ENCODE peak calls at places on chromosome 22, in four cellular contexts. One of them, this sample, is unnamed.

GRCh38 chr22:24703101-24703500 is 71.4 kb downstream of the PIWIL3 start:
- DNase-seq in CD8-positive, alpha-beta T cell: no peak
- DNase-seq in tibial nerve: no peak
- DNase-seq in fibroblast of mammary gland: peak
- DNase-seq in this sample: no peak

GRCh38 chr22:48103126-48103875 is 1340.9 kb downstream of the TBC1D22A start:
- DNase-seq in tibial nerve: no peak
- DNase-seq in CD8-positive, alpha-beta T cell: no peak
- DNase-seq in fibroblast of mammary gland: no peak
- DNase-seq in this sample: no peak

GRCh38 chr22:43723816-43724215 is 88.3 kb downstream of the EFCAB6 start:
- DNase-seq in tibial nerve: no peak
- DNase-seq in CD8-positive, alpha-beta T cell: no peak
- DNase-seq in fibroblast of mammary gland: peak
- DNase-seq in this sample: no peak

GRCh38 chr22:23117890-23118646 is 23.7 kb downstream of the RSPH14 start:
- DNase-seq in fibroblast of mammary gland: no peak
- DNase-seq in CD8-positive, alpha-beta T cell: no peak
- DNase-seq in tibial nerve: no peak
- DNase-seq in this sample: no peak

GRCh38 chr22:23397008-23397617 is 183.0 kb downstream of the IGLL1 start:
- DNase-seq in CD8-positive, alpha-beta T cell: no peak
- DNase-seq in tibial nerve: no peak
- DNase-seq in fibroblast of mammary gland: no peak
- DNase-seq in this sample: no peak

GRCh38 chr22:49869091-49869830 is 15.6 kb downstream of the ZBED4 start:
- DNase-seq in fibroblast of mammary gland: no peak
- DNase-seq in tibial nerve: no peak
- DNase-seq in CD8-positive, alpha-beta T cell: no peak
- DNase-seq in this sample: no peak

GRCh38 chr22:23820748-23821211 is 18.0 kb downstream of the DERL3 start:
- DNase-seq in CD8-positive, alpha-beta T cell: no peak
- DNase-seq in tibial nerve: no peak
- DNase-seq in fibroblast of mammary gland: no peak
- DNase-seq in this sample: no peak

GRCh38 chr22:30877662-30878515 is 90.7 kb downstream of the MORC2 start:
- DNase-seq in fibroblast of mammary gland: peak
- DNase-seq in CD8-positive, alpha-beta T cell: no peak
- DNase-seq in tibial nerve: no peak
- DNase-seq in this sample: no peak

GRCh38 chr22:30552719-30553118 is 6.2 kb upstream of the SEC14L6 start:
- DNase-seq in tibial nerve: no peak
- DNase-seq in fibroblast of mammary gland: no peak
- DNase-seq in CD8-positive, alpha-beta T cell: no peak
- DNase-seq in this sample: no peak

GRCh38 chr22:44193537-44193896 is 12.8 kb downstream of the PARVG start:
- DNase-seq in CD8-positive, alpha-beta T cell: no peak
- DNase-seq in tibial nerve: no peak
- DNase-seq in fibroblast of mammary gland: no peak
- DNase-seq in this sample: no peak

GRCh38 chr22:41354979-41355378 is 26.8 kb upstream of the TEF start:
- DNase-seq in tibial nerve: no peak
- DNase-seq in CD8-positive, alpha-beta T cell: no peak
- DNase-seq in fibroblast of mammary gland: no peak
- DNase-seq in this sample: no peak

GRCh38 chr22:47740109-47740805 is 977.8 kb downstream of the TBC1D22A start:
- DNase-seq in fibroblast of mammary gland: no peak
- DNase-seq in CD8-positive, alpha-beta T cell: no peak
- DNase-seq in tibial nerve: no peak
- DNase-seq in this sample: no peak

GRCh38 chr22:19577422-19577966 is 53.3 kb upstream of the CLDN5 start:
- DNase-seq in tibial nerve: no peak
- DNase-seq in CD8-positive, alpha-beta T cell: no peak
- DNase-seq in fibroblast of mammary gland: no peak
- DNase-seq in this sample: no peak

GRCh38 chr22:27405672-27406388 is 395.7 kb downstream of the MN1 start:
- DNase-seq in tibial nerve: peak
- DNase-seq in CD8-positive, alpha-beta T cell: no peak
- DNase-seq in fibroblast of mammary gland: peak
- DNase-seq in this sample: no peak

GRCh38 chr22:49847751-49848689 is 5.6 kb upstream of the ZBED4 start:
- DNase-seq in CD8-positive, alpha-beta T cell: no peak
- DNase-seq in tibial nerve: no peak
- DNase-seq in fibroblast of mammary gland: no peak
- DNase-seq in this sample: no peak

GRCh38 chr22:17764036-17764435 is 10.2 kb downstream of the BID start:
- DNase-seq in tibial nerve: no peak
- DNase-seq in fibroblast of mammary gland: no peak
- DNase-seq in CD8-positive, alpha-beta T cell: no peak
- DNase-seq in this sample: no peak

GRCh38 chr22:20128902-20129746 is 2.5 kb upstream of the ZDHHC8 start:
- DNase-seq in tibial nerve: no peak
- DNase-seq in fibroblast of mammary gland: peak
- DNase-seq in CD8-positive, alpha-beta T cell: peak
- DNase-seq in this sample: no peak

GRCh38 chr22:42608481-42609361 is 6.0 kb downstream of the POLDIP3 start:
- DNase-seq in CD8-positive, alpha-beta T cell: no peak
- DNase-seq in tibial nerve: no peak
- DNase-seq in fibroblast of mammary gland: peak
- DNase-seq in this sample: no peak

GRCh38 chr22:41862530-41863266 is 29.8 kb downstream of the SREBF2 start:
- DNase-seq in tibial nerve: no peak
- DNase-seq in CD8-positive, alpha-beta T cell: no peak
- DNase-seq in fibroblast of mammary gland: peak
- DNase-seq in this sample: no peak

GRCh38 chr22:16810188-16810802 is 14.9 kb downstream of the XKR3 start:
- DNase-seq in tibial nerve: no peak
- DNase-seq in CD8-positive, alpha-beta T cell: no peak
- DNase-seq in fibroblast of mammary gland: peak
- DNase-seq in this sample: no peak

GRCh38 chr22:42938976-42939375 is 76.0 kb downstream of the PACSIN2 start:
- DNase-seq in tibial nerve: no peak
- DNase-seq in CD8-positive, alpha-beta T cell: no peak
- DNase-seq in fibroblast of mammary gland: no peak
- DNase-seq in this sample: no peak

This sample was measured in LNCaP clone FGC.